ENCODE peak calls at places on chromosomes 11 and 22, in ten cellular contexts. M, V, R, T, E, I, Z, L, O and N are unnamed samples.

GRCh38 chr11:120335596-120335927 is 651 bp upstream of the ARHGEF12 start:
- DNase-seq in V (no peak), L (peak; percentile 55), E (peak; percentile 26), T (no peak), M (no peak), Z (no peak), I (no peak), O (no peak), R (no peak), N (peak; percentile 54)

GRCh38 chr11:66112640-66113098 is 42.6 kb downstream of the PACS1 start:
- DNase-seq in T (no peak), M (peak; percentile 85), E (no peak), I (no peak), L (no peak), R (no peak), O (no peak), V (peak; percentile 28), Z (no peak), N (peak; percentile 25)

GRCh38 chr22:24455751-24456426 is 28.5 kb downstream of the ADORA2A start:
- DNase-seq in R (no peak), E (no peak), I (no peak), T (no peak), V (no peak), L (no peak), O (no peak), Z (no peak), M (no peak), N (no peak)

GRCh38 chr22:45781941-45782340 is 110.3 kb downstream of the ATXN10 start:
- DNase-seq in M (no peak), R (no peak), I (no peak), T (no peak), Z (no peak), L (no peak), E (no peak), O (no peak), V (no peak), N (no peak)

GRCh38 chr11:78379039-78379670 is 38.5 kb downstream of the GAB2 start:
- DNase-seq in E (no peak), Z (no peak), T (no peak), M (no peak), L (no peak), I (no peak), V (no peak), R (peak; percentile 57), O (peak; percentile 27), N (no peak)

GRCh38 chr22:38401336-38402084 is 53.5 kb downstream of the KCNJ4 start:
- DNase-seq in M (no peak), Z (no peak), L (no peak), T (no peak), V (peak; percentile 9), E (no peak), O (no peak), I (no peak), R (no peak), N (no peak)

GRCh38 chr22:28002181-28002700 is 83.2 kb upstream of the PITPNB start:
- DNase-seq in O (no peak), I (no peak), E (no peak), M (no peak), T (no peak), Z (no peak), L (no peak), R (no peak), V (peak; percentile 36), N (no peak)

GRCh38 chr22:19874307-19875060 is 19.8 kb upstream of the GNB1L start:
- DNase-seq in I (no peak), V (no peak), Z (no peak), R (no peak), E (peak; percentile 51), T (peak; percentile 90), O (peak; percentile 87), M (no peak), L (peak; percentile 13), N (peak; percentile 96)

GRCh38 chr11:75386912-75387311 is 12.4 kb upstream of the RPS3 start:
- DNase-seq in T (no peak), O (no peak), I (no peak), E (no peak), M (no peak), R (no peak), Z (no peak), V (no peak), L (no peak), N (no peak)

GRCh38 chr11:335779-336665 is 15.4 kb upstream of the IFITM3 start:
- DNase-seq in R (peak; percentile 86), T (no peak), Z (peak; percentile 49), L (no peak), V (no peak), E (no peak), O (no peak), M (no peak), I (no peak), N (no peak)

GRCh38 chr22:42895087-42895486 is 38.0 kb upstream of the ARFGAP3 start:
- DNase-seq in T (no peak), R (peak; percentile 92), V (no peak), I (no peak), E (peak; percentile 35), Z (peak; percentile 76), L (no peak), O (no peak), M (no peak), N (peak; percentile 31)

GRCh38 chr11:29449280-29450074 is 567.4 kb downstream of the KCNA4 start:
- DNase-seq in T (no peak), V (no peak), L (no peak), R (no peak), M (peak; percentile 21), I (no peak), E (no peak), Z (no peak), O (peak; percentile 6), N (no peak)

GRCh38 chr11:20617346-20617745 is 17.9 kb downstream of the SLC6A5 start:
- DNase-seq in T (no peak), R (no peak), L (no peak), I (no peak), M (no peak), O (no peak), Z (no peak), V (no peak), E (no peak), N (no peak)

GRCh38 chr22:17943533-17944204 is 80.7 kb downstream of the MICAL3 start:
- DNase-seq in L (no peak), I (no peak), R (no peak), V (no peak), O (no peak), M (no peak), T (no peak), E (no peak), Z (no peak), N (peak; percentile 53)

GRCh38 chr11:16365456-16366355 is 9.4 kb upstream of the SOX6 start:
- DNase-seq in L (no peak), T (no peak), M (no peak), Z (no peak), V (no peak), E (no peak), R (no peak), I (no peak), O (no peak), N (no peak)